ENCODE peak calls at places on chromosomes 12 and 14, in five cellular contexts. W is HepG2, O is K562, J is SK-N-SH, N is GM12878. Z is an unnamed sample.

GRCh38 chr14:94394594-94395305 is 6.3 kb upstream of the SERPINA1 start:
- DNase-seq in W (peak; percentile 74), O (no peak), J (no peak), N (no peak), Z (peak; percentile 96)

GRCh38 chr12:26633591-26634210 is 199.3 kb downstream of the ITPR2 start:
- DNase-seq in W (peak; percentile 47), O (no peak), J (no peak), N (no peak), Z (no peak)

GRCh38 chr12:27844427-27845090 is 64.5 kb upstream of the MANSC4 start:
- DNase-seq in W (peak; percentile 15), O (no peak), J (no peak), N (no peak), Z (no peak)

GRCh38 chr12:53965251-53966069 is 7.5 kb upstream of the HOXC11 start:
- DNase-seq in W (no peak), O (no peak), J (no peak), N (no peak), Z (no peak)

GRCh38 chr12:12704593-12705230 is 8.7 kb upstream of the GPR19 start:
- DNase-seq in W (peak; percentile 92), O (peak; percentile 76), J (peak; percentile 78), N (no peak), Z (peak; percentile 75)

GRCh38 chr12:127760996-127761395 is 506.0 kb upstream of the TMEM132C start:
- DNase-seq in W (no peak), O (no peak), J (no peak), N (no peak), Z (no peak)

GRCh38 chr14:105123981-105124836 is 44.4 kb downstream of the JAG2 start:
- DNase-seq in W (no peak), O (no peak), J (no peak), N (no peak), Z (no peak)

GRCh38 chr12:15193927-15194326 is 27.3 kb downstream of the RERG start:
- DNase-seq in W (no peak), O (no peak), J (no peak), N (no peak), Z (no peak)

GRCh38 chr14:30597496-30597895 is 24.6 kb upstream of the SCFD1 start:
- DNase-seq in W (no peak), O (no peak), J (no peak), N (no peak), Z (no peak)

GRCh38 chr14:39218171-39218769 is 15.4 kb upstream of the MIA2 start:
- DNase-seq in W (peak; percentile 59), O (no peak), J (no peak), N (no peak), Z (no peak)

GRCh38 chr14:104247336-104248202 is 109.2 kb downstream of the KIF26A start:
- DNase-seq in W (no peak), O (no peak), J (no peak), N (no peak), Z (no peak)

GRCh38 chr12:28933176-28933575 is 215.9 kb upstream of the FAR2 start:
- DNase-seq in W (no peak), O (no peak), J (no peak), N (no peak), Z (no peak)

GRCh38 chr12:89212339-89212771 is 139.9 kb downstream of the DUSP6 start:
- DNase-seq in W (no peak), O (no peak), J (no peak), N (no peak), Z (no peak)

GRCh38 chr12:66862586-66862985 is 183.7 kb upstream of the GRIP1 start:
- DNase-seq in W (no peak), O (no peak), J (no peak), N (no peak), Z (no peak)

GRCh38 chr12:41365653-41366131 is 177.6 kb downstream of the PDZRN4 start:
- DNase-seq in W (no peak), O (no peak), J (no peak), N (no peak), Z (no peak)

GRCh38 chr12:75694891-75695290 is 183.5 kb upstream of the KRR1 start:
- DNase-seq in W (no peak), O (no peak), J (no peak), N (no peak), Z (no peak)

GRCh38 chr14:61841145-61841544 is 78.9 kb downstream of the SNAPC1 start:
- DNase-seq in W (no peak), O (no peak), J (peak; percentile 31), N (no peak), Z (no peak)

GRCh38 chr14:23930742-23931141 is 22.8 kb upstream of the DHRS4 start:
- DNase-seq in W (no peak), O (no peak), J (no peak), N (no peak), Z (no peak)

GRCh38 chr14:106788534-106788933 is 1262.2 kb downstream of the TMEM121 start:
- DNase-seq in W (no peak), O (no peak), J (no peak), N (no peak), Z (no peak)

GRCh38 chr14:104317500-104317805 is 179.1 kb downstream of the KIF26A start:
- DNase-seq in W (no peak), O (no peak), J (no peak), N (no peak), Z (no peak)

GRCh38 chr12:130633771-130634170 is 82.3 kb downstream of the RIMBP2 start:
- DNase-seq in W (no peak), O (no peak), J (peak; percentile 81), N (no peak), Z (no peak)

GRCh38 chr12:83960767-83961166 is 951.8 kb downstream of the SLC6A15 start:
- DNase-seq in W (no peak), O (no peak), J (no peak), N (no peak), Z (no peak)

GRCh38 chr12:91988076-91988475 is 157.6 kb downstream of the BTG1 start:
- DNase-seq in W (no peak), O (no peak), J (no peak), N (no peak), Z (no peak)

GRCh38 chr12:109270494-109270893 is 38.6 kb downstream of the FOXN4 start:
- DNase-seq in W (no peak), O (no peak), J (no peak), N (no peak), Z (no peak)

GRCh38 chr14:99116741-99117295 is 155.2 kb downstream of the BCL11B start:
- DNase-seq in W (no peak), O (no peak), J (no peak), N (no peak), Z (no peak)

GRCh38 chr14:51711505-51711904 is 59.8 kb downstream of the FRMD6 start:
- DNase-seq in W (no peak), O (no peak), J (no peak), N (no peak), Z (no peak)

GRCh38 chr12:55996201-55996714 is 818 bp upstream of the SUOX start:
- DNase-seq in W (peak; percentile 67), O (peak; percentile 60), J (peak; percentile 70), N (no peak), Z (peak; percentile 66)

GRCh38 chr14:84323963-84324362 is 1206.0 kb upstream of the FLRT2 start:
- DNase-seq in W (no peak), O (no peak), J (no peak), N (no peak), Z (no peak)

GRCh38 chr14:38143651-38144505 is 63.8 kb upstream of the SSTR1 start:
- DNase-seq in W (no peak), O (no peak), J (no peak), N (no peak), Z (no peak)

GRCh38 chr12:52800259-52800917 is 4.5 kb upstream of the KRT3 start:
- DNase-seq in W (no peak), O (no peak), J (no peak), N (no peak), Z (no peak)

GRCh38 chr14:90423166-90423565 is 26.3 kb downstream of the CALM1 start:
- DNase-seq in W (no peak), O (no peak), J (no peak), N (no peak), Z (no peak)

GRCh38 chr12:5227722-5228274 is 184.1 kb downstream of the KCNA5 start:
- DNase-seq in W (no peak), O (no peak), J (no peak), N (no peak), Z (no peak)

GRCh38 chr14:53430870-53431269 is 277.7 kb upstream of the DDHD1 start:
- DNase-seq in W (peak; percentile 5), O (no peak), J (no peak), N (no peak), Z (no peak)

GRCh38 chr12:118193477-118193876 is 57.6 kb downstream of the PEBP1 start:
- DNase-seq in W (no peak), O (no peak), J (no peak), N (no peak), Z (no peak)

GRCh38 chr12:118188690-118189371 is 52.9 kb downstream of the PEBP1 start:
- DNase-seq in W (no peak), O (no peak), J (peak; percentile 62), N (no peak), Z (no peak)

GRCh38 chr12:118187746-118188390 is 51.9 kb downstream of the PEBP1 start:
- DNase-seq in W (no peak), O (peak; percentile 17), J (peak; percentile 30), N (no peak), Z (no peak)

GRCh38 chr12:118190266-118190665 is 54.3 kb downstream of the PEBP1 start:
- DNase-seq in W (no peak), O (no peak), J (peak; percentile 33), N (no peak), Z (no peak)

GRCh38 chr12:118189761-118190181 is 53.8 kb downstream of the PEBP1 start:
- DNase-seq in W (no peak), O (no peak), J (peak; percentile 53), N (no peak), Z (no peak)
- TF ChIP-seq REST in W (no peak), O (no peak), J (no peak), N (no peak), Z (no peak)

GRCh38 chr14:67410313-67410712 is 1.7 kb downstream of the PLEK2 start:
- DNase-seq in W (no peak), O (peak; percentile 66), J (no peak), N (no peak), Z (no peak)
- TF ChIP-seq GABPA in W (no peak), O (no peak), J (no peak), N (no peak), Z (no peak)

GRCh38 chr14:32366256-32366655 is 37.2 kb downstream of the AKAP6 start:
- DNase-seq in W (no peak), O (no peak), J (peak; percentile 34), N (no peak), Z (no peak)
- TF ChIP-seq CTCF in W (peak; percentile 27), O (no peak), J (peak; percentile 65), N (no peak), Z (no peak)

DNA sequence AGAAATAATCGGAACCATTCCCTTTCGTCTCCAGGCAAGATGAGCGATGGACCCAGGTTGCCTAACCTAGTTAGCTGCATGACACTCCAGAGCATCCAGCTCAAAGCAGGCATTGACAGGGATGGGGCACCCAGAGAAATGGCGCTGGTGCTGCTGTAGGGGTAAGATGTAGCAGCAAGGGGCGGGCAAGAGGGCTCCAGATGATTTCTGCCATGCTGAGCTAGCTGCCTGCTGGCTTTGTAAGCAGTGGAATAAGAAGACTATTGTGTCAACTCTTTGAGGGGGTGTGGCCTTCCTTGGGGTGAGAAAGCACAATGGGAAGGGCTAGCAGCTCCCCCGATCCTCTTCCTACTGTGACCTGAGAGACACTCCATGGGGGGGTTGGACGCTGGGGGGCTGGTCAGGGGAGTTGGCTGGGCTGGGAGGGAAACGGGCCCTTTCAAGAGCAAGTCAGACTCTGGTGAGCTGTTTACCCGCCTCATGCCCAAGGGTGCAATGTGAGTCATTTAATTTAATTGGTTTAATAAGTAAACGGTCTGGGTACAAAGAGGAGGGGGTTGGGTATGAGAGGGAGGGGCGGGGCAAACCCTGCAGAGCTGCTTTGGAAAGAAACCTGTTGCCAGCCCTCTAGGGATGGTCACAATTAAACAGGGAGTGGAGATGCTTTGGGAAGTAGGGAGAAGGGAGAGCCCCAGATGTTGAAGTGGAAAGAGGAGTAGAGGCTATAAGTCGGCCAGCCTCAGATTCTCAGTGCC is 50.5 kb downstream of the B4GALNT3 start:
- DNase-seq in W (no peak), O (no peak), J (peak; percentile 36), N (no peak), Z (no peak)
- TF ChIP-seq REST in W (no peak), O (no peak), J (no peak), N (no peak), Z (no peak)

Z was measured in HL-60.